ENCODE peak calls at places on chromosomes 1 and 21, in eight cellular contexts. F is adrenal gland, X is IMR-90, B is NB4, A is stomach, P is lower leg skin, N is uterus, M is body of pancreas. I is an unnamed sample.
A peak's percentile ranks its signal among the peaks of the same experiment; 100 is the strongest.

GRCh38 chr1:43354936-43355335 is 3.8 kb upstream of the CDC20 start:
- DNase-seq in B (no peak), F (no peak), P (no peak), A (no peak), M (no peak), N (no peak), X (peak; percentile 48), I (no peak)

GRCh38 chr1:27555700-27556424 is 48.1 kb downstream of the AHDC1 start:
- DNase-seq in X (no peak), F (peak; percentile 55), M (no peak), P (no peak), A (no peak), B (peak; percentile 89), N (peak; percentile 73), I (peak; percentile 79)

GRCh38 chr1:193932979-193933378 is 746.6 kb upstream of the B3GALT2 start:
- DNase-seq in B (no peak), P (no peak), N (no peak), A (no peak), M (no peak), F (no peak), X (no peak), I (no peak)

GRCh38 chr1:234963904-234964702 is 164.5 kb downstream of the TOMM20 start:
- DNase-seq in F (no peak), A (peak; percentile 66), N (no peak), X (no peak), P (peak; percentile 85), M (peak; percentile 83), B (no peak), I (no peak)

GRCh38 chr21:43349644-43350043 is 77.3 kb downstream of the SIK1 start:
- DNase-seq in F (no peak), X (no peak), N (no peak), A (no peak), B (no peak), M (no peak), P (no peak), I (no peak)

GRCh38 chr1:64516301-64516700 is 46.4 kb downstream of the CACHD1 start:
- DNase-seq in P (no peak), B (no peak), M (no peak), X (no peak), F (no peak), N (no peak), A (no peak), I (no peak)

GRCh38 chr1:27571439-27572018 is 32.4 kb downstream of the AHDC1 start:
- DNase-seq in B (no peak), X (no peak), F (peak; percentile 82), M (peak; percentile 85), P (no peak), A (no peak), N (peak; percentile 69), I (peak; percentile 84)

GRCh38 chr1:154429118-154429517 is 24.0 kb downstream of the IL6R start:
- DNase-seq in B (no peak), M (no peak), F (no peak), N (no peak), A (no peak), P (no peak), X (no peak), I (no peak)

GRCh38 chr1:114154146-114154962 is 685 bp upstream of the SYT6 start:
- DNase-seq in N (no peak), B (no peak), X (no peak), A (no peak), P (peak; percentile 75), M (peak; percentile 25), F (no peak), I (no peak)

GRCh38 chr1:31689821-31690220 is 14.0 kb downstream of the COL16A1 start:
- DNase-seq in F (no peak), M (no peak), A (no peak), N (no peak), B (no peak), X (peak; percentile 96), P (no peak), I (no peak)

GRCh38 chr21:42350899-42351543 is at the start of gene TFF2:
- DNase-seq in F (no peak), M (no peak), P (peak; percentile 78), X (no peak), A (peak; percentile 80), B (no peak), N (no peak), I (no peak)

GRCh38 chr1:232574077-232574476 is 55.9 kb downstream of the SIPA1L2 start:
- DNase-seq in A (no peak), X (no peak), B (no peak), P (no peak), F (no peak), M (no peak), N (no peak), I (no peak)

GRCh38 chr21:38806153-38806941 is 618 bp downstream of the ETS2 start:
- DNase-seq in A (no peak), P (peak; percentile 91), F (no peak), X (no peak), B (peak; percentile 55), N (no peak), M (peak; percentile 34), I (peak; percentile 73)

GRCh38 chr1:3731951-3732746 is 20.1 kb upstream of the CCDC27 start:
- DNase-seq in F (no peak), B (no peak), N (no peak), M (no peak), X (no peak), A (no peak), P (no peak), I (no peak)

GRCh38 chr1:71093938-71094337 is 13.1 kb upstream of the ZRANB2 start:
- DNase-seq in N (no peak), B (peak; percentile 21), M (no peak), A (no peak), X (peak; percentile 45), F (no peak), P (no peak), I (no peak)

GRCh38 chr1:235917267-235917811 is 50.6 kb upstream of the LYST start:
- DNase-seq in F (peak; percentile 83), M (peak; percentile 52), A (peak; percentile 58), P (peak; percentile 95), X (peak; percentile 99), B (peak; percentile 93), N (peak; percentile 73), I (peak; percentile 52)

GRCh38 chr1:198577444-198577843 is 37.0 kb upstream of the ATP6V1G3 start:
- DNase-seq in A (no peak), X (peak; percentile 87), B (no peak), F (no peak), P (no peak), M (no peak), N (no peak), I (no peak)

GRCh38 chr1:99740141-99740540 is 26.3 kb downstream of the FRRS1 start:
- DNase-seq in B (no peak), N (no peak), P (no peak), A (no peak), F (no peak), M (no peak), X (no peak), I (no peak)

GRCh38 chr1:30191154-30191702 is 532.2 kb downstream of the MATN1 start:
- DNase-seq in M (no peak), F (peak; percentile 72), X (peak; percentile 20), A (no peak), B (peak; percentile 52), N (peak; percentile 38), P (no peak), I (peak; percentile 38)

GRCh38 chr21:34526236-34526617 is 14.2 kb upstream of the KCNE1 start:
- DNase-seq in N (no peak), A (no peak), P (no peak), M (no peak), X (no peak), F (no peak), B (no peak), I (no peak)

GRCh38 chr1:204190212-204191211 is 5.8 kb downstream of the KISS1 start:
- DNase-seq in N (peak; percentile 43), A (no peak), X (peak; percentile 70), B (peak; percentile 93), M (peak; percentile 28), P (peak; percentile 86), F (no peak), I (peak; percentile 62)

GRCh38 chr1:26278835-26279597 is 870 bp upstream of the SH3BGRL3 start:
- DNase-seq in X (peak; percentile 75), N (no peak), A (peak; percentile 59), B (peak; percentile 84), M (peak; percentile 60), F (no peak), P (peak; percentile 90), I (no peak)
- TF ChIP-seq POLR2A in X (no peak), N (no peak), A (no peak), B (no peak), M (no peak), F (peak; percentile 21), P (no peak), I (no peak)

DNA sequence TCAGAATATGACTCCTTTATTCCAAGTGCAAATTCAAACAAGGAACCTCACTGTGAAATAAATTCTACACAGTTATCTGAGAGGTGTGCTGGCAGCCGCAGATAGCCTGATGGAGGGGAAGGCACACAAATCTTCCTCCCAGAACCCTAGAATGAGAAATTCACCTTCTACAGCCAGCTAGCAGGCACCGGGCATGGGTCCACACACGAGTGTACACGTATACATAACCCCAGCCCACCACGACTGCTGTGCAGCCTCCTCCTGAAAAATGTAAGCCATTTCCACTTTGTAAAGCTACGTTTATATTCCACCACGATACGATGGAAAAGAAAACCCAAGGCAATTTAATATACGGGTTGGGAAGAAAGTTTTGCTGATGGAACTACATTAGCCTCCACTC is 1.8 kb downstream of the BTG3 start:
- DNase-seq in N (no peak), M (no peak), F (peak; percentile 25), X (peak; percentile 11), P (no peak), B (peak; percentile 1), A (peak; percentile 27), I (peak; percentile 37)
- H3K4me3 ChIP-seq in N (peak overlapping the region; percentile 77), M (no peak overlapping the region), F (no peak overlapping the region), X (peak overlapping the region; percentile 71), P (no peak overlapping the region), B (peak overlapping the region; percentile 62), A (peak overlapping the region; percentile 71), I (peak overlapping the region; percentile 98)

GRCh38 chr1:95072532-95073419 is at the start of gene ALG14:
- DNase-seq in N (peak; percentile 94), B (peak; percentile 93), P (peak; percentile 99), F (peak; percentile 95), M (peak; percentile 93), X (peak; percentile 96), A (peak; percentile 94), I (peak; percentile 93)
- TF ChIP-seq POLR2A in N (no peak), B (peak; percentile 37), P (no peak), F (peak; percentile 90), M (peak; percentile 89), X (peak; percentile 34), A (no peak), I (peak; percentile 75)

GRCh38 chr1:152951711-152952110 is 4.7 kb downstream of the SPRR5 start:
- DNase-seq in M (no peak), A (no peak), N (no peak), B (no peak), P (peak; percentile 60), X (no peak), F (no peak), I (no peak)

GRCh38 chr1:152959273-152959672 is 11.2 kb upstream of the SPRR4 start:
- DNase-seq in B (no peak), M (no peak), P (peak; percentile 17), N (no peak), F (no peak), X (no peak), A (no peak), I (no peak)

GRCh38 chr1:152953761-152954160 is 6.8 kb downstream of the SPRR5 start:
- DNase-seq in B (no peak), F (no peak), A (no peak), M (no peak), P (peak; percentile 82), N (no peak), X (no peak), I (no peak)

GRCh38 chr1:152957561-152957960 is 10.6 kb downstream of the SPRR5 start:
- DNase-seq in N (no peak), F (no peak), X (no peak), M (no peak), P (peak; percentile 12), B (no peak), A (no peak), I (no peak)

GRCh38 chr1:152954436-152954835 is 7.4 kb downstream of the SPRR5 start:
- DNase-seq in B (no peak), N (no peak), M (no peak), A (no peak), F (no peak), X (no peak), P (peak; percentile 21), I (no peak)
- H3K4me3 ChIP-seq in B (no peak overlapping the region), N (no peak overlapping the region), M (no peak overlapping the region), A (no peak overlapping the region), F (no peak overlapping the region), X (no peak overlapping the region), P (no peak overlapping the region), I (no peak overlapping the region)